ENCODE peak calls at places on chromosomes 5 and 9, in five cellular contexts. One of them, this sample, is unnamed.

GRCh38 chr9:114047717-114048116 is 30.4 kb downstream of the AMBP start:
- DNase-seq in endothelial cell of umbilical vein: peak; percentile 19
- DNase-seq in body of pancreas: peak; percentile 23
- DNase-seq in heart left ventricle: no peak
- DNase-seq in kidney: no peak
- DNase-seq in this sample: no peak

GRCh38 chr5:111635151-111635945 is 121.6 kb downstream of the NREP start:
- DNase-seq in endothelial cell of umbilical vein: no peak
- DNase-seq in body of pancreas: no peak
- DNase-seq in heart left ventricle: no peak
- DNase-seq in kidney: no peak
- DNase-seq in this sample: no peak

GRCh38 chr5:171420429-171421231 is 1.2 kb downstream of the FGF18 start:
- DNase-seq in endothelial cell of umbilical vein: peak; percentile 58
- DNase-seq in body of pancreas: peak; percentile 42
- DNase-seq in heart left ventricle: peak; percentile 90
- DNase-seq in kidney: peak; percentile 85
- DNase-seq in this sample: no peak

GRCh38 chr9:27202056-27202455 is 93.0 kb downstream of the TEK start:
- DNase-seq in endothelial cell of umbilical vein: no peak
- DNase-seq in body of pancreas: no peak
- DNase-seq in heart left ventricle: no peak
- DNase-seq in kidney: no peak
- DNase-seq in this sample: no peak

GRCh38 chr5:172224996-172225395 is 31.0 kb downstream of the EFCAB9 start:
- DNase-seq in endothelial cell of umbilical vein: no peak
- DNase-seq in body of pancreas: no peak
- DNase-seq in heart left ventricle: no peak
- DNase-seq in kidney: no peak
- DNase-seq in this sample: no peak

GRCh38 chr5:149631506-149631905 is 50.2 kb downstream of the ARHGEF37 start:
- DNase-seq in endothelial cell of umbilical vein: no peak
- DNase-seq in body of pancreas: no peak
- DNase-seq in heart left ventricle: no peak
- DNase-seq in kidney: no peak
- DNase-seq in this sample: no peak

GRCh38 chr9:68775003-68775730 is 70.1 kb downstream of the PIP5K1B start:
- DNase-seq in endothelial cell of umbilical vein: no peak
- DNase-seq in body of pancreas: no peak
- DNase-seq in heart left ventricle: no peak
- DNase-seq in kidney: no peak
- DNase-seq in this sample: no peak

GRCh38 chr5:1108008-1108864 is 3.6 kb downstream of the SLC12A7 start:
- DNase-seq in endothelial cell of umbilical vein: no peak
- DNase-seq in body of pancreas: no peak
- DNase-seq in heart left ventricle: no peak
- DNase-seq in kidney: no peak
- DNase-seq in this sample: no peak

GRCh38 chr5:69335341-69335975 is 2.9 kb upstream of the CCDC125 start:
- DNase-seq in endothelial cell of umbilical vein: no peak
- DNase-seq in body of pancreas: no peak
- DNase-seq in heart left ventricle: no peak
- DNase-seq in kidney: no peak
- DNase-seq in this sample: no peak

GRCh38 chr9:136095028-136095494 is at the start of gene NACC2:
- DNase-seq in endothelial cell of umbilical vein: peak; percentile 38
- DNase-seq in body of pancreas: peak; percentile 73
- DNase-seq in heart left ventricle: peak; percentile 88
- DNase-seq in kidney: no peak
- DNase-seq in this sample: peak; percentile 86

GRCh38 chr5:12861891-12862290 is 957.6 kb upstream of the CTNND2 start:
- DNase-seq in endothelial cell of umbilical vein: no peak
- DNase-seq in body of pancreas: no peak
- DNase-seq in heart left ventricle: no peak
- DNase-seq in kidney: no peak
- DNase-seq in this sample: no peak

GRCh38 chr9:77018058-77019009 is 1.1 kb upstream of the FOXB2 start:
- DNase-seq in endothelial cell of umbilical vein: no peak
- DNase-seq in body of pancreas: no peak
- DNase-seq in heart left ventricle: no peak
- DNase-seq in kidney: peak; percentile 72
- DNase-seq in this sample: no peak

GRCh38 chr9:117448066-117448465 is 33.2 kb upstream of the ASTN2 start:
- DNase-seq in endothelial cell of umbilical vein: no peak
- DNase-seq in body of pancreas: no peak
- DNase-seq in heart left ventricle: no peak
- DNase-seq in kidney: no peak
- DNase-seq in this sample: no peak

GRCh38 chr9:7094052-7094451 is 336.3 kb downstream of the KDM4C start:
- DNase-seq in endothelial cell of umbilical vein: peak; percentile 40
- DNase-seq in body of pancreas: no peak
- DNase-seq in heart left ventricle: no peak
- DNase-seq in kidney: no peak
- DNase-seq in this sample: peak; percentile 3

GRCh38 chr5:84306617-84307016 is 78.1 kb downstream of the EDIL3 start:
- DNase-seq in endothelial cell of umbilical vein: peak; percentile 84
- DNase-seq in body of pancreas: no peak
- DNase-seq in heart left ventricle: no peak
- DNase-seq in kidney: no peak
- DNase-seq in this sample: no peak

GRCh38 chr9:116904165-116904564 is 217.1 kb downstream of the TRIM32 start:
- DNase-seq in endothelial cell of umbilical vein: no peak
- DNase-seq in body of pancreas: no peak
- DNase-seq in heart left ventricle: no peak
- DNase-seq in kidney: no peak
- DNase-seq in this sample: no peak

GRCh38 chr5:77936365-77936693 is 160.2 kb upstream of the TBCA start:
- DNase-seq in endothelial cell of umbilical vein: no peak
- DNase-seq in body of pancreas: no peak
- DNase-seq in heart left ventricle: no peak
- DNase-seq in kidney: no peak
- DNase-seq in this sample: no peak

GRCh38 chr9:115234094-115234493 is 116.1 kb upstream of the TNC start:
- DNase-seq in endothelial cell of umbilical vein: no peak
- DNase-seq in body of pancreas: no peak
- DNase-seq in heart left ventricle: no peak
- DNase-seq in kidney: no peak
- DNase-seq in this sample: peak; percentile 96

GRCh38 chr9:35763803-35764202 is 9.7 kb upstream of the MSMP start:
- DNase-seq in endothelial cell of umbilical vein: no peak
- DNase-seq in body of pancreas: no peak
- DNase-seq in heart left ventricle: no peak
- DNase-seq in kidney: no peak
- DNase-seq in this sample: no peak

GRCh38 chr9:93064392-93065124 is 6.1 kb downstream of the SUSD3 start:
- DNase-seq in endothelial cell of umbilical vein: no peak
- DNase-seq in body of pancreas: no peak
- DNase-seq in heart left ventricle: peak; percentile 74
- DNase-seq in kidney: peak; percentile 78
- DNase-seq in this sample: no peak

GRCh38 chr9:2179557-2179956 is 164.4 kb downstream of the SMARCA2 start:
- DNase-seq in endothelial cell of umbilical vein: no peak
- DNase-seq in body of pancreas: no peak
- DNase-seq in heart left ventricle: no peak
- DNase-seq in kidney: no peak
- DNase-seq in this sample: no peak

GRCh38 chr5:121019734-121020133 is 555.6 kb downstream of the PRR16 start:
- DNase-seq in endothelial cell of umbilical vein: no peak
- DNase-seq in body of pancreas: no peak
- DNase-seq in heart left ventricle: no peak
- DNase-seq in kidney: no peak
- DNase-seq in this sample: no peak

GRCh38 chr9:116713266-116713665 is 26.2 kb downstream of the TRIM32 start:
- DNase-seq in endothelial cell of umbilical vein: no peak
- DNase-seq in body of pancreas: no peak
- DNase-seq in heart left ventricle: no peak
- DNase-seq in kidney: no peak
- DNase-seq in this sample: no peak

GRCh38 chr9:83024501-83025125 is 38.3 kb downstream of the RASEF start:
- DNase-seq in endothelial cell of umbilical vein: no peak
- DNase-seq in body of pancreas: no peak
- DNase-seq in heart left ventricle: no peak
- DNase-seq in kidney: no peak
- DNase-seq in this sample: no peak

DNA sequence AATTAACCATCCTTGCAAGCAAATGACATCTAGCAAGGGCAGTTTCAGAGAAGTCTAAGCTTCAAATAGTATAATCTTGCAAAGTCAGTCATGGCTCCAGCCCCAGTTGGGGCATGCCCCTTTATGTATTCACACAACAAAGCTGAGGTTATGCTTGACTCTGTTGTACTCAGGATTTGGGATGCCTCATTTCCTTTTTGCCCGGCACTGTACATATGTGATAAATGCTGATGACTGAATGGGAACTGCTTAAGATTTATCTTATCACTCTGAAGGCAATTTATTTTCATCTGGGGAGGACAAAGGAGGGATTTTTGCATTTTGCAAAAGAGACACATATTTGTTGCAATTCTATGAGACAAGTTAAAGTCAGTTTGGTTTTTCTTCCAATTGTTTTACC is 219.2 kb downstream of the TRPM3 start:
- DNase-seq in endothelial cell of umbilical vein: peak; percentile 55
- DNase-seq in body of pancreas: no peak
- DNase-seq in heart left ventricle: no peak
- DNase-seq in kidney: no peak
- DNase-seq in this sample: no peak
- H3K27ac ChIP-seq in endothelial cell of umbilical vein: peak overlapping the region; percentile 95
- H3K27ac ChIP-seq in body of pancreas: no peak overlapping the region
- H3K27ac ChIP-seq in heart left ventricle: no peak overlapping the region
- H3K27ac ChIP-seq in kidney: no peak overlapping the region
- H3K27ac ChIP-seq in this sample: no peak overlapping the region

DNA sequence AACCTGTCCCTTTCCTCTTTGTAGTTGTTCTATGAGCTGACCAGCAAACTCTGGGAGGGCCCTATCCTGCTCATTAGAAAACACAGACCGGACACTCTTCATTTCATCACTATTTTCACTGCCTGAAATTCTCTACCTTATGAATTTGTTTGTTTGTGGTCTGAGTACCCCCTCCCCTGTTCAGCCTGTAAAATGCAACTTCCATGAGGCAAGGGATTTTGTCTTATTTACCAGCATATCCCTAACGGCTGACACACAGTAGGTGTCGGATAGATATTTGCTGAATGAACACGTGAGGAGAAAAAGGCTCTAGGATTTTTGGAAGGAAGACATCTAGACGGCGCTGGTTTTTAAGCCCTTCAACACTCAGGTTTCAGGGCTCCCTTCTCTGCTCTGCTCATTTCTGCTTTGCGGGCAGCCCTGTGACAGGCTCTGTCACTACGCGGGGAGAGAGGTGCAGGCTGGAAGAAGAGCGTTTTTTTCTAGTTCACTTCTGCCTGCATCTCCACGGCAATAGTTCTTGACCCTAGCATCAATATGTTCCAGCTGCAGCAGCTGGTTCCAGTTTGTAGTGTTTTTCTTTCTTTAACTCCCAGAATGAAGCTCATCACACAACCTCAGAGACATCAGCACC is 41.0 kb downstream of the KCNMB1 start:
- DNase-seq in endothelial cell of umbilical vein: no peak
- DNase-seq in body of pancreas: no peak
- DNase-seq in heart left ventricle: no peak
- DNase-seq in kidney: no peak
- DNase-seq in this sample: no peak
- TF ChIP-seq CTCF in endothelial cell of umbilical vein: no peak
- TF ChIP-seq CTCF in body of pancreas: no peak
- TF ChIP-seq CTCF in heart left ventricle: peak; percentile 35
- TF ChIP-seq CTCF in kidney: peak; percentile 21
- TF ChIP-seq CTCF in this sample: no peak

DNA sequence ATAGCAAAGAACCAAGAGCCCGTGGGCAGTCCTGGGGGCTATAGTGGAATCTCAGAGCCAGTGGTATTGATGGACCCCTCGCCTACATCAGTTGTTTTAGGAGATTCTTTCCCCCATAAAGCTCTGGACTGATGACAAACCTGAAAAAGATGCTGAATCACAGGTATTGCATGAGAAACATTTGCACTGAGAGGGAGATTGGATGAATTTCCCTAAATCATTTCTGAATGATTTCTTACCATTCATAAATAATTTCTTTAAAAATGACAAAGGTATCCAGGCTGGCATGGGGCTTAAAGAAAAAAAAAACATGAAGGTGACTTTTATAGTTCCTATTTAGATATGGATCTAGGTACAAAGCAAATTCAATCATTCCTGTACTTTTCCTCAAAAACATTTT is 54.0 kb upstream of the SLIT3 start:
- DNase-seq in endothelial cell of umbilical vein: no peak
- DNase-seq in body of pancreas: no peak
- DNase-seq in heart left ventricle: no peak
- DNase-seq in kidney: no peak
- DNase-seq in this sample: peak; percentile 30
- H3K27ac ChIP-seq in endothelial cell of umbilical vein: no peak overlapping the region
- H3K27ac ChIP-seq in body of pancreas: no peak overlapping the region
- H3K27ac ChIP-seq in heart left ventricle: no peak overlapping the region
- H3K27ac ChIP-seq in kidney: no peak overlapping the region
- H3K27ac ChIP-seq in this sample: no peak overlapping the region

GRCh38 chr9:112443200-112443599 is 43.4 kb upstream of the KIAA1958 start:
- DNase-seq in endothelial cell of umbilical vein: peak; percentile 39
- DNase-seq in body of pancreas: no peak
- DNase-seq in heart left ventricle: no peak
- DNase-seq in kidney: no peak
- DNase-seq in this sample: peak; percentile 28
- TF ChIP-seq CTCF in endothelial cell of umbilical vein: peak; percentile 32
- TF ChIP-seq CTCF in body of pancreas: peak; percentile 41
- TF ChIP-seq CTCF in heart left ventricle: peak; percentile 31
- TF ChIP-seq CTCF in kidney: peak; percentile 43
- TF ChIP-seq CTCF in this sample: peak; percentile 36

DNA sequence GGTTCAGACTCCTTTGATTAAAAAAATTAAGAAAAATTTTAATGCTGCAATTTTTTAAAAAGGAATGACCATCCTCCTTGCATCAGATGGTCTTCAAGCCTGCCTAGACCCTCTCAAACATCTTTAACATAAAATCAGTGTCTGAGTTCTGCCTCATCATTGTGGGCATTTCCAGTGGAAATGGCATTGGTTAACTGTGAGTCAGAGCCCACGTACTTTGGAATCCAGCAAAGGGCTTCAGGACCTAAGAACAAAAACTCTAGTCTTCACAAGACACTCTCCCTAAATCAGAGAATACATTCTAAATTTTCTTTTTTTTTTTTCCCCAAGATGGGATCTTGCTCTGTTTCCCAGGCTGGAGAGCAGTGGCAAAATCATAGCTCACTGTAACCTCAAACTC is 9.4 kb upstream of the C5orf15 start:
- DNase-seq in endothelial cell of umbilical vein: no peak
- DNase-seq in body of pancreas: no peak
- DNase-seq in heart left ventricle: no peak
- DNase-seq in kidney: no peak
- DNase-seq in this sample: no peak
- H3K27ac ChIP-seq in endothelial cell of umbilical vein: peak overlapping the region; percentile 41
- H3K27ac ChIP-seq in body of pancreas: no peak overlapping the region
- H3K27ac ChIP-seq in heart left ventricle: no peak overlapping the region
- H3K27ac ChIP-seq in kidney: no peak overlapping the region
- H3K27ac ChIP-seq in this sample: no peak overlapping the region

GRCh38 chr9:122158202-122158601 is 1.4 kb downstream of the NDUFA8 start:
- DNase-seq in endothelial cell of umbilical vein: peak; percentile 65
- DNase-seq in body of pancreas: peak; percentile 34
- DNase-seq in heart left ventricle: no peak
- DNase-seq in kidney: no peak
- DNase-seq in this sample: peak; percentile 69
- TF ChIP-seq CTCF in endothelial cell of umbilical vein: peak; percentile 64
- TF ChIP-seq CTCF in body of pancreas: peak; percentile 27
- TF ChIP-seq CTCF in heart left ventricle: peak; percentile 51
- TF ChIP-seq CTCF in kidney: peak; percentile 30
- TF ChIP-seq CTCF in this sample: peak; percentile 53